ENCODE peak calls at places on chromosome 4, in four cellular contexts. U is WERI-Rb-1, R is transverse colon, P is tibial artery. O is an unnamed sample.
A peak's percentile ranks its signal among the peaks of the same experiment; 100 is the strongest.

GRCh38 chr4:84967292-84967651 is 782 bp upstream of the WDFY3 start:
- DNase-seq in R (no peak), P (peak; percentile 37), U (no peak), O (peak; percentile 46)

GRCh38 chr4:878796-879729 is 53.1 kb downstream of the GAK start:
- DNase-seq in P (no peak), U (no peak), R (no peak), O (no peak)

GRCh38 chr4:87819281-87819919 is 13.4 kb upstream of the MEPE start:
- DNase-seq in U (peak; percentile 21), P (no peak), R (no peak), O (no peak)

GRCh38 chr4:125741825-125742452 is 427.2 kb downstream of the FAT4 start:
- DNase-seq in P (no peak), U (no peak), R (no peak), O (no peak)

GRCh38 chr4:148955926-148956325 is 513.7 kb upstream of the NR3C2 start:
- DNase-seq in U (no peak), P (no peak), R (no peak), O (no peak)

GRCh38 chr4:7487464-7487863 is 52.7 kb upstream of the PSAPL1 start:
- DNase-seq in P (no peak), R (no peak), U (peak; percentile 68), O (no peak)

GRCh38 chr4:3827616-3828492 is 61.7 kb downstream of the ADRA2C start:
- DNase-seq in R (peak; percentile 78), U (no peak), P (peak; percentile 66), O (peak; percentile 87)

GRCh38 chr4:124694306-124694705 is 18.2 kb downstream of the ANKRD50 start:
- DNase-seq in U (no peak), R (no peak), P (no peak), O (no peak)

GRCh38 chr4:143384381-143384994 is 47.8 kb downstream of the GAB1 start:
- DNase-seq in P (peak; percentile 62), U (no peak), R (no peak), O (no peak)

GRCh38 chr4:109921384-109921808 is 8.7 kb downstream of the EGF start:
- DNase-seq in P (no peak), U (no peak), R (no peak), O (no peak)

GRCh38 chr4:742742-743311 is 37.2 kb downstream of the PCGF3 start:
- DNase-seq in P (no peak), R (peak; percentile 72), U (peak; percentile 85), O (no peak)

GRCh38 chr4:24778427-24779225 is 16.7 kb upstream of the SOD3 start:
- DNase-seq in R (peak; percentile 14), P (peak; percentile 82), U (no peak), O (no peak)

GRCh38 chr4:149161247-149161646 is 654.4 kb downstream of the IQCM start:
- DNase-seq in U (no peak), P (no peak), R (no peak), O (no peak)

GRCh38 chr4:104490770-104491395 is 3.8 kb downstream of the CXXC4 start:
- DNase-seq in U (peak; percentile 86), P (peak; percentile 58), R (peak; percentile 74), O (peak; percentile 92)

GRCh38 chr4:3371038-3371437 is 70.7 kb upstream of the HGFAC start:
- DNase-seq in P (no peak), U (no peak), R (no peak), O (no peak)

GRCh38 chr4:2938906-2939305 is 24.3 kb downstream of the NOP14 start:
- DNase-seq in P (peak; percentile 16), U (no peak), R (peak; percentile 5), O (peak; percentile 81)

GRCh38 chr4:7041851-7042696 is 1.1 kb upstream of the TADA2B start:
- DNase-seq in U (peak; percentile 64), P (peak; percentile 63), R (peak; percentile 58), O (peak; percentile 51)

GRCh38 chr4:53150631-53151488 is 215.0 kb downstream of the SCFD2 start:
- DNase-seq in U (no peak), P (no peak), R (no peak), O (no peak)

GRCh38 chr4:78588894-78589545 is 37.5 kb downstream of the ANXA3 start:
- DNase-seq in U (no peak), R (no peak), P (no peak), O (no peak)

GRCh38 chr4:186733778-186734177 is 10.1 kb upstream of the FAT1 start:
- DNase-seq in R (no peak), P (no peak), U (no peak), O (no peak)

GRCh38 chr4:112274959-112275358 is 10.7 kb downstream of the TIFA start:
- DNase-seq in U (no peak), R (no peak), P (no peak), O (no peak)

GRCh38 chr4:112279025-112279881 is 6.5 kb downstream of the TIFA start:
- DNase-seq in R (no peak), P (no peak), U (no peak), O (no peak)

GRCh38 chr4:112277705-112278448 is 7.8 kb downstream of the TIFA start:
- DNase-seq in P (no peak), R (no peak), U (no peak), O (no peak)

GRCh38 chr4:112277220-112277619 is 8.5 kb downstream of the TIFA start:
- DNase-seq in U (no peak), R (no peak), P (no peak), O (no peak)

GRCh38 chr4:112276113-112276512 is 9.6 kb downstream of the TIFA start:
- DNase-seq in P (no peak), U (no peak), R (no peak), O (no peak)
- H3K4me3 ChIP-seq in P (no peak overlapping the region), U (no peak overlapping the region), R (no peak overlapping the region), O (no peak overlapping the region)

GRCh38 chr4:74159397-74159709 is 1.4 kb downstream of the MTHFD2L start:
- DNase-seq in R (no peak), P (no peak), U (no peak), O (no peak)
- H3K4me3 ChIP-seq in R (no peak overlapping the region), P (peak overlapping the region; percentile 66), U (no peak overlapping the region), O (no peak overlapping the region)

DNA sequence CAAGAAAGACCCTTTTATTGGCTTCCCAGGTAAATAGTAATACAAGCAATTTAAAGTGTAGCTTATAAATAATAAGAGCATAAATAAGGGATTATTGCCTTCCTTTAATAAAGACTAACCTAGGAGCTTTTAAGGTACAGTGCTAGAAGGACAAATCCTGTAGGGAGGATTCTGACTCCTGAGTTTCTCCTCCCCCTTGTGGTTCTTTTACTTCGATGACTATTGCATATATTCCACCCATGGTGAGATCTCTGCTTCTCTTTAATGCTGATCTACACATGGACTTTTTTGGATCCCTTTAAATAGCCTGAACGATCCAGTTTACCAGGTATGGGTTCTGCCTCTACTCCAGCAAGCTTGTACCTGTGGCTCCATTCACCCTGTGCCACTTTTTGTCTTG is 2.5 kb downstream of the GALNT7 start:
- DNase-seq in U (no peak), R (no peak), P (no peak), O (no peak)
- H3K4me3 ChIP-seq in U (no peak overlapping the region), R (no peak overlapping the region), P (no peak overlapping the region), O (no peak overlapping the region)

DNA sequence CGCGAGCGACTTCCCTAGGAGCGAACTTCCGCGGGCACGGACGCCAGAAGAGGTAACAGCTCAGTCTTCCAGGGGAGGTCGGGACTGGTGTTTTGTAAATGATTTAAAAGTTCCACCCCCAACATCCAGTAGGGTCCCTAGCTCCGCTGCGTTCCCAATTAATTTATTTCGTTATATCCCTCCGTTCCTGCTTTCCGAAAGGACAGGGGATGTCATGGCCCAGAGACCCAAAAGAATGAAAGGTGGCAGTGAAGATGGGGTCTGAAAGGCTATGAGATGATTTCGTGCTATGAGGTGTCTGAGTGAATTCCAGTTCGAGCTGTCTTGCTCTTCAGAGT is 373 bp upstream of the SMIM43 start:
- DNase-seq in P (no peak), R (no peak), U (no peak), O (no peak)
- H3K4me3 ChIP-seq in P (peak overlapping the region; percentile 24), R (peak overlapping the region; percentile 15), U (peak overlapping the region; percentile 59), O (no peak overlapping the region)

DNA sequence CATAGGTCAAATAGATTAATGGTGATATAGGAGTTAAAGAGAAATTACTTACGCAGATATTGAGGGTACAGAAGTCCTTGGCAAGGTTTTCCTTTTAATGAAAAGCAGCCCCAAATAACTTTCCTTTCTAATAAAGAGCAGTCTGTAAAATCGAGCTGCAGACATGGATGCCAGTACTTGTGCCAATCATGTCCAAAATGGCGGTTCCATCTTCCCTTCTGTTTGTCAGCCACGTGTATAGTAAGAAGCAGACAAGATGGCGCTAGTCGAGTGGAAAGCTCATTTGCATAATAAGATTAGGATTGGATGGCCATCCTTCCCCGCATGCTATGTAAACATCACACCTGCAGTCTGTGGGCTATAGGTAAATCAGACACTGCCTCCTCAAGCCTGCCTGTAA is 68.5 kb downstream of the FGFBP1 start:
- DNase-seq in P (no peak), U (no peak), R (no peak), O (no peak)
- H3K4me3 ChIP-seq in P (no peak overlapping the region), U (no peak overlapping the region), R (no peak overlapping the region), O (no peak overlapping the region)

GRCh38 chr4:56611501-56611900 is 69.6 kb downstream of the HOPX start:
- DNase-seq in U (no peak), R (no peak), P (no peak), O (no peak)

GRCh38 chr4:56612282-56612681 is 68.8 kb downstream of the HOPX start:
- DNase-seq in U (no peak), R (no peak), P (no peak), O (no peak)

GRCh38 chr4:56607926-56608325 is 73.2 kb downstream of the HOPX start:
- DNase-seq in P (no peak), U (no peak), R (no peak), O (no peak)

GRCh38 chr4:56603297-56603696 is 77.8 kb downstream of the HOPX start:
- DNase-seq in P (no peak), R (no peak), U (no peak), O (no peak)

DNA sequence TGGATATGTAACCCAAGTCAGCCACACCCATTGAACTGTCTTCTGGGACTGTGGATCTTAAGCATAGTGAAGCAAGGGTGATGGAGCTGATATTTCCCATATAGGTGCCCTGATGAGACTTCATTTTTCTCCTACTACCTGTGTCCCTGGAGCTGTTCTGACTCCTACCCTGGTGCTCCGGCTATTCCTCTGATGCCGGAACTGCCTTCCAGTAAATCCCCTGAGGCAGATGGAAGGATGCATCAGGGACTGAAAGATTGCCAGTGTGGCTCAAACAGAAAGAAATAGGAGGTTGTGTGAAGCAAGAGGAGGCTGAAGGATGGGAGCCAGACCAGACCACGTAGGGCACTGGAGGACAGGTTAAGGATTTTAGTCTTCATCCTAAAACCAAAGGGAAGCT is 74.7 kb downstream of the HOPX start:
- DNase-seq in P (no peak), U (no peak), R (no peak), O (no peak)
- H3K4me3 ChIP-seq in P (no peak overlapping the region), U (no peak overlapping the region), R (no peak overlapping the region), O (no peak overlapping the region)

DNA sequence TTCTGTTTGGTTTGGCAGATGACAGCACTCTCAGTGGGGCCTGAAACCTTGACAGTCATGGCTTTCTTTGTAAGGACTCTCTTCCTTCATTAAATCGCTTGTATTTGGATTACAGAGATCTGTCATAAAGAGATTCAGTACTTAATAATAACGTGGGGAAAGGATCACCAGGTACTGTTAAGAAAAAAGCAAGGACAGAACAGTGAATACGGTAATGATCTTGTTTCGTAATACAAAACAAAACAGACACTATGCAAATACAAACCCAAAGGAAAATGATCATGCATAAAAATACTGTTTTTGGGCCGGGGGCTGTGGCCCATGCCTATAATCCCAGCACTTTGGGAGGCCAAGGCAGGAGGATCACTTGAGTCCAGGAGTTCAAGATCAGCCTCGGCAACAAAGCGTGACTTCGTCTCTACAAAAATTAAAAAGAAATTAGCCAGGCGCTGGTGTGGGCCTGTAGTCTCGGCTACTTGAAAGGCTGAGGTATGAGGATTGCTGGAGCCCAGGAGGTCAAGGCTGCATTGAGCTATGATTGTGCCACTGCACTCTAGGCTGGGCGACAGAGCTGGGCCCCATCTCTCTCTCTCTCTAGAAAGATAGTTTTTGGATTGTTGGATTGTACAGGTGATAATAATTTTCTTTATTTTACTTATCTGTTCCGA is 64.6 kb downstream of the TRAPPC11 start:
- DNase-seq in P (no peak), R (no peak), U (no peak), O (no peak)
- H3K4me3 ChIP-seq in P (no peak overlapping the region), R (no peak overlapping the region), U (no peak overlapping the region), O (no peak overlapping the region)